ENCODE peak calls at places on chromosome 13, in six cellular contexts. I, Z, D, M, V and N are unnamed samples.

GRCh38 chr13:95882121-95882520 is 171.1 kb downstream of the UGGT2 start:
- DNase-seq in I (no peak), Z (no peak), D (no peak), M (no peak), V (no peak), N (no peak)

GRCh38 chr13:110536006-110536693 is 25.4 kb downstream of the RAB20 start:
- DNase-seq in I (peak), Z (no peak), D (no peak), M (no peak), V (no peak), N (no peak)

GRCh38 chr13:44432595-44432994 is 59.0 kb downstream of the SERP2 start:
- DNase-seq in I (no peak), Z (no peak), D (no peak), M (peak), V (no peak), N (peak)

GRCh38 chr13:71621152-71622124 is 245.6 kb downstream of the DACH1 start:
- DNase-seq in I (no peak), Z (no peak), D (no peak), M (no peak), V (peak), N (peak)

GRCh38 chr13:105363747-105364177 is 1171.7 kb downstream of the EFNB2 start:
- DNase-seq in I (no peak), Z (no peak), D (no peak), M (no peak), V (no peak), N (peak)

GRCh38 chr13:45119469-45119989 is 781 bp upstream of the GTF2F2 start:
- DNase-seq in I (no peak), Z (no peak), D (no peak), M (no peak), V (no peak), N (no peak)

GRCh38 chr13:44739120-44739519 is 163.0 kb upstream of the TSC22D1 start:
- DNase-seq in I (no peak), Z (no peak), D (no peak), M (no peak), V (peak), N (no peak)

GRCh38 chr13:81987159-81987558 is 1646.2 kb upstream of the SPRY2 start:
- DNase-seq in I (no peak), Z (peak), D (no peak), M (no peak), V (peak), N (no peak)

GRCh38 chr13:106610511-106610910 is 42.6 kb upstream of the ARGLU1 start:
- DNase-seq in I (no peak), Z (no peak), D (no peak), M (no peak), V (no peak), N (no peak)

GRCh38 chr13:64154514-64154913 is 2738.9 kb upstream of the PCDH20 start:
- DNase-seq in I (no peak), Z (no peak), D (no peak), M (no peak), V (peak), N (peak)

GRCh38 chr13:113907637-113908617 is 44.1 kb upstream of the GAS6 start:
- DNase-seq in I (no peak), Z (no peak), D (peak), M (peak), V (no peak), N (no peak)

GRCh38 chr13:42524487-42525034 is 49.4 kb upstream of the TNFSF11 start:
- DNase-seq in I (no peak), Z (no peak), D (no peak), M (no peak), V (no peak), N (no peak)

GRCh38 chr13:104571161-104571889 is 1505.1 kb upstream of the SLC10A2 start:
- DNase-seq in I (peak), Z (peak), D (no peak), M (no peak), V (peak), N (peak)

GRCh38 chr13:26348966-26349365 is 95.0 kb downstream of the CDK8 start:
- DNase-seq in I (no peak), Z (peak), D (no peak), M (no peak), V (peak), N (no peak)

GRCh38 chr13:75757336-75757735 is 121.2 kb downstream of the LMO7 start:
- DNase-seq in I (no peak), Z (no peak), D (no peak), M (no peak), V (no peak), N (no peak)

GRCh38 chr13:78430166-78430791 is 173.1 kb downstream of the POU4F1 start:
- DNase-seq in I (no peak), Z (no peak), D (no peak), M (no peak), V (peak), N (no peak)

GRCh38 chr13:53276265-53276664 is 247.7 kb downstream of the OLFM4 start:
- DNase-seq in I (no peak), Z (no peak), D (no peak), M (no peak), V (peak), N (no peak)

GRCh38 chr13:44096906-44097305 is 217.2 kb downstream of the LACC1 start:
- DNase-seq in I (no peak), Z (no peak), D (no peak), M (peak), V (no peak), N (no peak)

GRCh38 chr13:107277911-107278310 is 710.0 kb upstream of the ARGLU1 start:
- DNase-seq in I (no peak), Z (no peak), D (no peak), M (no peak), V (no peak), N (no peak)

GRCh38 chr13:46839399-46839798 is 42.4 kb upstream of the ESD start:
- DNase-seq in I (no peak), Z (no peak), D (no peak), M (no peak), V (no peak), N (no peak)

GRCh38 chr13:46341112-46341711 is 45.8 kb downstream of the RUBCNL start:
- DNase-seq in I (no peak), Z (no peak), D (no peak), M (no peak), V (no peak), N (no peak)

GRCh38 chr13:79749985-79750551 is 269.1 kb downstream of the NDFIP2 start:
- DNase-seq in I (no peak), Z (no peak), D (no peak), M (no peak), V (peak), N (peak)

GRCh38 chr13:110546933-110547332 is 14.6 kb downstream of the RAB20 start:
- DNase-seq in I (peak), Z (peak), D (peak), M (no peak), V (no peak), N (peak)

GRCh38 chr13:114131581-114132418 is 623 bp downstream of the RASA3 start:
- DNase-seq in I (peak), Z (no peak), D (no peak), M (no peak), V (peak), N (no peak)

GRCh38 chr13:76848596-76848995 is 37.6 kb downstream of the KCTD12 start:
- DNase-seq in I (no peak), Z (no peak), D (no peak), M (no peak), V (no peak), N (no peak)

GRCh38 chr13:74372511-74372910 is 238.3 kb upstream of the KLF12 start:
- DNase-seq in I (no peak), Z (no peak), D (no peak), M (no peak), V (no peak), N (no peak)

GRCh38 chr13:82370306-82370705 is 1512.0 kb downstream of the SLITRK1 start:
- DNase-seq in I (no peak), Z (no peak), D (no peak), M (no peak), V (no peak), N (no peak)

GRCh38 chr13:67299072-67299635 is 69.0 kb upstream of the PCDH9 start:
- DNase-seq in I (no peak), Z (no peak), D (no peak), M (no peak), V (no peak), N (peak)

GRCh38 chr13:44879452-44880058 is 109.7 kb downstream of the NUFIP1 start:
- DNase-seq in I (no peak), Z (no peak), D (no peak), M (no peak), V (peak), N (peak)

GRCh38 chr13:112616586-112617381 is 28.8 kb upstream of the TUBGCP3 start:
- DNase-seq in I (peak), Z (peak), D (no peak), M (peak), V (peak), N (peak)

GRCh38 chr13:47897411-47898050 is 103.5 kb downstream of the SUCLA2 start:
- DNase-seq in I (no peak), Z (peak), D (no peak), M (no peak), V (peak), N (no peak)
- TF ChIP-seq POLR2AphosphoS5 in I (no peak), Z (no peak), D (no peak), M (no peak), V (no peak), N (no peak)

GRCh38 chr13:99015606-99016520 is 38.0 kb upstream of the DOCK9 start:
- DNase-seq in I (no peak), Z (no peak), D (no peak), M (no peak), V (no peak), N (no peak)
- TF ChIP-seq POLR2AphosphoS5 in I (no peak), Z (no peak), D (no peak), M (no peak), V (no peak), N (no peak)

GRCh38 chr13:31200636-31200970 is 828 bp downstream of the B3GLCT start:
- DNase-seq in I (peak), Z (peak), D (peak), M (no peak), V (peak), N (peak)
- TF ChIP-seq POLR2AphosphoS5 in I (peak), Z (no peak), D (no peak), M (no peak), V (no peak), N (no peak)

GRCh38 chr13:27621116-27621365 is 651 bp upstream of the POLR1D start:
- DNase-seq in I (no peak), Z (no peak), D (no peak), M (no peak), V (no peak), N (peak)
- TF ChIP-seq POLR2AphosphoS5 in I (no peak), Z (no peak), D (no peak), M (no peak), V (no peak), N (no peak)

GRCh38 chr13:100506600-100507422 is 81.8 kb downstream of the GGACT start:
- DNase-seq in I (no peak), Z (no peak), D (no peak), M (no peak), V (no peak), N (peak)

GRCh38 chr13:100508391-100508790 is 80.2 kb downstream of the GGACT start:
- DNase-seq in I (no peak), Z (no peak), D (no peak), M (no peak), V (no peak), N (no peak)

GRCh38 chr13:100510208-100510997 is 78.2 kb downstream of the GGACT start:
- DNase-seq in I (no peak), Z (no peak), D (no peak), M (no peak), V (peak), N (no peak)

GRCh38 chr13:100511422-100511821 is 77.2 kb downstream of the GGACT start:
- DNase-seq in I (no peak), Z (no peak), D (no peak), M (no peak), V (no peak), N (no peak)

DNA sequence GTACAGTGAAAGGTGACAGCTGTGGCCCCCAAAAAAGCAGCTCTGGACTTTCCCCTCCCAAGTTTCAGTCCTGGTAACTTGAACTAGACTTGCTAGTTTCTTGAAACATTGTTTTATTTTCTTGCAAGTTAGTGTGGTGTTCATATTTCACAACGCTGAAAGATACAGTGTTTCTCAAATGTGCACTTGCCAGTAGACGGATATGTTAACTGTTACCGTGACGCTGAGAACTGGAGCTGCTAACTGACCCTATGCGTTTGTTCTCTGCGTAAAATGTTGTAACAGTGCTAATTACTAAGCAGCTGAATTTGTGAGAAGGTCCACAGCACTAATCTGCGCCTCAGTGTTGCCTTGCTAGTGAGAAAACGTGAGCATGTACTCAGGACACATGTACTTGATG is 79.6 kb downstream of the GGACT start:
- DNase-seq in I (no peak), Z (no peak), D (no peak), M (no peak), V (no peak), N (no peak)
- TF ChIP-seq POLR2AphosphoS5 in I (no peak), Z (no peak), D (no peak), M (no peak), V (no peak), N (no peak)

GRCh38 chr13:24150613-24151012 is 9.9 kb upstream of the SPATA13 start:
- DNase-seq in I (no peak), Z (no peak), D (no peak), M (no peak), V (no peak), N (no peak)

GRCh38 chr13:24151864-24152263 is 8.7 kb upstream of the SPATA13 start:
- DNase-seq in I (no peak), Z (no peak), D (no peak), M (no peak), V (no peak), N (no peak)

GRCh38 chr13:24153347-24153746 is 7.2 kb upstream of the SPATA13 start:
- DNase-seq in I (no peak), Z (no peak), D (no peak), M (no peak), V (no peak), N (no peak)

GRCh38 chr13:24153979-24154378 is 6.5 kb upstream of the SPATA13 start:
- DNase-seq in I (no peak), Z (no peak), D (no peak), M (no peak), V (no peak), N (no peak)

DNA sequence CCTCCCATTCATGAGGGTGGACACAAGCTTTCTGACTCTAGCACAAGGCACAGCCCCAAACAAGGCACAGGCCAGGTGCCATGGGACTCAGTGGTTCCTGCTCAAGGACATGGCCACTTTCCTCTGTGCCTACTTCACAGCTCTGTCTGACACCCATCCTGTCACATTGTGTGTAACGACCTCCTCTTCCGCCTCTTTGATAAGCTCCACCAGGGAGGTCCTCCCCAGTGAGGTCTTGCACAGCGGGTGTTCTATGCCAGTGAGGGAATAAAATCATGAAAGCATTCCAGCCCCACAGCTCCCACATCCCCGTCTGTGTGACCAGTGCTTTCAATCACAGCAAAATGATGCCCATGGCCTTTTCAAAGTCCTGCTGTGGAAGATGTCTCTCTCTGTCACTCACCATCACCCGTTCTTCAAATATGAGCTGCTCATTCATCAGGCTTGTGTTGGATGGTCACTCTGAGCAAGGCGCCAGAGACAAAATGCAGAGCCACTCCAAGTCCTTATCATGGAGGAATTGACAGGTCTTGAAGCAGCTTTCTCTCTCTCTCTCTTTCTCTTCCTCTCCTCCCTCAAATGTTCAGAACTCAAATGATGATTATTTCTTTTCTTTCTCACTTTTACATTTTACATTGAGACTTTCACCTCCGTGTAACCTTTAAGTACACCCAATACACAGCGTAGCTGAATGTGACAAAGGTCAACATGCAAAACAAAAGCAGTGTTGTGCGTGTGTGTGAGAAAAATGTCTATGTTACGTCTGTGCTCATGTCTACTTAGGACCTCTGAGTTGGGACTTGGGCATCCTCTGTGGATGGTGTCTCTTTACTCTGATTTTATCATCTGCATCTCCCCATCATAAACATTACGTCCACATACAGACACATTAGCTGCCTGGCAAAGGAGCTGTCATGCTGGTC is 8.0 kb upstream of the SPATA13 start:
- DNase-seq in I (no peak), Z (peak), D (no peak), M (no peak), V (no peak), N (no peak)
- TF ChIP-seq POLR2AphosphoS5 in I (no peak), Z (no peak), D (no peak), M (no peak), V (no peak), N (no peak)